ENCODE peak calls at places on chromosomes 5 and 9, in seven cellular contexts. Z is HL-60, V is transverse colon, B is endothelial cell of umbilical vein, H is H1, U is sigmoid colon, E is GM12892. Q is an unnamed sample.
A peak's percentile ranks its signal among the peaks of the same experiment; 100 is the strongest.

GRCh38 chr5:77852514-77853352 is 76.6 kb upstream of the TBCA start:
- DNase-seq in Z (no peak), V (peak; percentile 39), B (peak; percentile 23), H (peak; percentile 49), U (peak; percentile 77), E (peak; percentile 59), Q (no peak)

GRCh38 chr9:21119093-21119770 is 22.4 kb downstream of the IFNW1 start:
- DNase-seq in Z (peak; percentile 63), V (no peak), B (peak; percentile 11), H (no peak), U (no peak), E (no peak), Q (no peak)

GRCh38 chr5:83096660-83097334 is 19.4 kb downstream of the XRCC4 start:
- DNase-seq in Z (no peak), V (no peak), B (no peak), H (no peak), U (no peak), E (no peak), Q (no peak)

GRCh38 chr9:86280580-86280979 is 1.8 kb downstream of the ISCA1 start:
- DNase-seq in Z (no peak), V (no peak), B (no peak), H (no peak), U (no peak), E (no peak), Q (no peak)

GRCh38 chr9:104074876-104075275 is 19.2 kb upstream of the SMC2 start:
- DNase-seq in Z (no peak), V (no peak), B (no peak), H (no peak), U (no peak), E (no peak), Q (no peak)

GRCh38 chr5:31133488-31133887 is 60.0 kb upstream of the CDH6 start:
- DNase-seq in Z (no peak), V (no peak), B (peak; percentile 1), H (no peak), U (no peak), E (no peak), Q (no peak)

GRCh38 chr5:137636846-137637515 is 98.9 kb downstream of the KLHL3 start:
- DNase-seq in Z (no peak), V (no peak), B (no peak), H (no peak), U (no peak), E (no peak), Q (no peak)

GRCh38 chr9:68476889-68477288 is 63.8 kb downstream of the TMEM252 start:
- DNase-seq in Z (no peak), V (no peak), B (no peak), H (no peak), U (no peak), E (no peak), Q (no peak)

GRCh38 chr9:119044801-119045200 is 324.4 kb downstream of the BRINP1 start:
- DNase-seq in Z (no peak), V (no peak), B (no peak), H (no peak), U (no peak), E (no peak), Q (no peak)

GRCh38 chr5:96896806-96897205 is 20.5 kb downstream of the ERAP2 start:
- DNase-seq in Z (no peak), V (peak; percentile 15), B (no peak), H (no peak), U (no peak), E (no peak), Q (no peak)

GRCh38 chr5:1003296-1003937 is 5.2 kb upstream of the NKD2 start:
- DNase-seq in Z (no peak), V (peak; percentile 20), B (no peak), H (no peak), U (peak; percentile 63), E (no peak), Q (peak; percentile 88)

GRCh38 chr5:14257995-14258403 is 114.9 kb downstream of the TRIO start:
- DNase-seq in Z (no peak), V (no peak), B (no peak), H (no peak), U (no peak), E (no peak), Q (no peak)

GRCh38 chr5:150624334-150625163 is 15.9 kb upstream of the SYNPO start:
- DNase-seq in Z (no peak), V (peak; percentile 59), B (no peak), H (no peak), U (no peak), E (peak; percentile 77), Q (no peak)

GRCh38 chr5:132283423-132284043 is 10.7 kb upstream of the SLC22A4 start:
- DNase-seq in Z (no peak), V (no peak), B (peak; percentile 62), H (no peak), U (no peak), E (no peak), Q (no peak)

GRCh38 chr5:85670417-85670816 is 947.3 kb upstream of the COX7C start:
- DNase-seq in Z (no peak), V (no peak), B (no peak), H (no peak), U (no peak), E (no peak), Q (no peak)

GRCh38 chr5:53779541-53779981 is 219.1 kb downstream of the NDUFS4 start:
- DNase-seq in Z (no peak), V (no peak), B (peak; percentile 67), H (no peak), U (no peak), E (no peak), Q (no peak)

GRCh38 chr5:60803712-60804111 is 40.4 kb downstream of the ELOVL7 start:
- DNase-seq in Z (no peak), V (no peak), B (no peak), H (no peak), U (no peak), E (no peak), Q (no peak)

GRCh38 chr5:150632305-150633160 is 7.9 kb upstream of the SYNPO start:
- DNase-seq in Z (no peak), V (no peak), B (peak; percentile 79), H (no peak), U (no peak), E (no peak), Q (no peak)

DNA sequence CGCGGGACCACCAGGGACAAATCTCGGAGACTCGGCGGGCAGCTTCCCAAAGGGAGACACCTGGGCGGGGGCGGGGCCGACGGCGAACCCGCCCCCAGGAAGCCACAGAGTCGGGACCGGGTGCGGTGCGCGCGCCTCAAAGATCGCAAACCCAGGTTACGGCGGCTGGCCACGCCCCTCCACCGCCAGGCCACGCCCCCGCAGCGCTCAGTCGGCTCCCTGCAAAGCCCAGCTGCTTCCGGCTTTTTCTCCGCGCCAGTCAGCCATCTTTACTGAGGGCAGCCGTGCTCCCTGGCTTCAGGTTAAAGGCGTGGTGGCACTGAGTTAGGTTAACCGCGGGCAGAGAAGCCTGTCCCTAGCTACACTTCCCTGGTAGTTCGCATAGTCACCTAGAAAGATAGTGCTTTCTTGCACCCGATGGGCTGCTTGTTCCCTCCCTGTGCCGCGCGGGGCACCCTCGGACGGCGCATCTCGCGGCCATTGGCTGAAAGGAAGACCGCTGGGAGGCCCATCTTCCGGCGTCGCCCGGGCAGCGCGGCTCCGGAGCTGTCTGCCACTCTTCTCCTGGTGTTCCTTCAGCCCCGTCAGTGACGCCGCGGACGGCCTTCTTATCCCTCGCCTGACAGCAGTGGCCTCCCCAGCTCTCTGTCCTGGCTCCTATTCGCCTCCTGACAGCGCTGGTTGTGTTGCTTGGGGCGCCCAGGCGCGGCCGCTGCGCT is at the start of gene TBC1D2:
- DNase-seq in Z (peak; percentile 93), V (peak; percentile 99), B (peak; percentile 94), H (peak; percentile 82), U (peak; percentile 97), E (peak; percentile 96), Q (peak; percentile 98)
- TF ChIP-seq POLR2AphosphoS5 in Z (peak; percentile 91), V (peak; percentile 57), B (peak; percentile 51), H (peak; percentile 47), U (peak; percentile 64), E (peak; percentile 67), Q (peak; percentile 93)

GRCh38 chr9:126325779-126326178 is 850 bp upstream of the MVB12B start:
- DNase-seq in Z (no peak), V (no peak), B (no peak), H (no peak), U (no peak), E (no peak), Q (no peak)

GRCh38 chr9:126327750-126328120 is 1.1 kb downstream of the MVB12B start:
- DNase-seq in Z (no peak), V (no peak), B (no peak), H (no peak), U (no peak), E (no peak), Q (no peak)

GRCh38 chr9:126326228-126327015 is at the start of gene MVB12B:
- DNase-seq in Z (no peak), V (peak; percentile 39), B (peak; percentile 37), H (no peak), U (no peak), E (peak; percentile 57), Q (peak; percentile 8)

GRCh38 chr9:126328415-126328814 is 1.8 kb downstream of the MVB12B start:
- DNase-seq in Z (no peak), V (no peak), B (no peak), H (no peak), U (no peak), E (no peak), Q (no peak)

DNA sequence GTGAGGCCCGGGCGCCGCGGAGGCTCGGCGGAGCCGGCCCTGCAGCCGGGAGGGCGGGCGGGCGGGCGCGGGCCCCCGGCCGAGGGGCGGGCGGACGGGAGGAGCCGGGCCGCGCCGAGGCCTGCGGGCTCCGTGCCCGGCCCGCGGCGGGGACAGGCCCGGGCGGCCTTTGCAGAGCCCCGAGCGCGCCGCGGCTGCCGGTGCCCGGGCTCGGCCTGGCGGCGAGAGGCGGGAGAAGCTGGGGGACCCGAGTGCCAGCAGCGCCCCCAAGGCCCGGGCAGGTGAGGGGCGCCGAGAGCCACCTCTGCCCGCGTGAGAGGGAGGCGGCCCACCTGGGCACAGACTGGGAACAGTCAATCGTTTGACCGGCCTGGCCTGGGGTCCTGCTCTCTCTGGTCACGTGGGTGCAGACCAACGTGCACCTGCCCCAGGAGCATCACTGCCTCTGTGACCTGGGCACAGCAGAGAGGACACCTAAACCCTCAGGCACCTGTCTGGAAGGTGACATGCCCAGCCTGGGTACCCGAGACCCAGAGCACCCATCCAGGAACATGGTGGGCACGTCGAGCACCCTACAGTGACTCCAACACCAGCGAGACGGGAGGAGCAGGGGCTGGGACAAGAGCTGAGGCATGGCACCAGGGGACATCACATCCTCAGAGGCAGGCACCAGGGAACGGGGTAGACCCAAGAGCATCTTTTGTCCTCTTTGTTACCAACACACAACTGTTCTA is 554 bp downstream of the MVB12B start:
- DNase-seq in Z (no peak), V (no peak), B (no peak), H (no peak), U (no peak), E (peak; percentile 40), Q (no peak)
- TF ChIP-seq POLR2AphosphoS5 in Z (no peak), V (no peak), B (no peak), H (no peak), U (no peak), E (no peak), Q (no peak)

DNA sequence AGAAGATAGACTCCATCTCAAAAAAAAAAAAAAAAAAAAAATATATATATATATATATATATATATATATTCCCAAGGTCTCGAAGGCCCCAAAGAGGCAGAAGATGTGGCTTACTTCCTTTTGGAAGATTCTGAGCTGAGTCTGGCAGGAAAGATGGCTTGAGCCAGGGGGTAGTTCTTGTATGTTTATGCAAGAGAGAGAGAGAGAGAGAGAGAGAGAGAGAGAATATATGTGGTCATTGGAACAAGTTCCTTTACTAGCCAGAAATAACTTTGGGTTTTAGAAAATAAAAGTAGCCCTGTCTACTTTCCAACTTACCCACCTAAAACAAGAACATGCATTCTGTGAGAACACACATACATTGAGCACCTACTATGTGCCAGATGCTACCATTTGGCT is 17.6 kb downstream of the NCS1 start:
- DNase-seq in Z (no peak), V (no peak), B (no peak), H (no peak), U (no peak), E (no peak), Q (no peak)
- TF ChIP-seq POLR2AphosphoS5 in Z (no peak), V (no peak), B (no peak), H (no peak), U (no peak), E (no peak), Q (peak; percentile 8)

GRCh38 chr5:80609692-80610091 is 39.6 kb upstream of the ANKRD34B start:
- DNase-seq in Z (no peak), V (no peak), B (no peak), H (no peak), U (no peak), E (no peak), Q (no peak)
- TF ChIP-seq POLR2AphosphoS5 in Z (no peak), V (no peak), B (no peak), H (no peak), U (no peak), E (no peak), Q (no peak)